ENCODE peak calls at places on chromosomes 13 and 19, in seven cellular contexts. F is OCI-M1; J is GM23248; S is fibroblast of lung; I is upper lobe of right lung; B is iPS-NIHi11; W is activated CD4-positive, alpha-beta T cell treated with anti-CD3 and anti-CD28 coated beads for 4 hours. C is an unnamed sample.

GRCh38 chr19:51490676-51491075 is 10.9 kb downstream of the SIGLEC12 start:
- DNase-seq in I (no peak), J (no peak), F (no peak), B (peak), S (no peak), W (no peak), C (no peak)

GRCh38 chr19:38721977-38722773 is 22.1 kb downstream of the CAPN12 start:
- DNase-seq in I (no peak), W (no peak), B (no peak), S (no peak), J (no peak), F (no peak), C (no peak)

GRCh38 chr13:42001580-42001979 is 40.7 kb upstream of the VWA8 start:
- DNase-seq in B (no peak), J (peak), F (no peak), S (peak), I (peak), W (no peak), C (no peak)

GRCh38 chr13:45521292-45521691 is 56.6 kb downstream of the COG3 start:
- DNase-seq in B (no peak), W (no peak), F (no peak), J (peak), I (no peak), S (peak), C (no peak)

GRCh38 chr13:21216332-21216731 is 39.9 kb downstream of the MRPL57 start:
- DNase-seq in F (no peak), J (peak), W (no peak), B (no peak), S (no peak), I (no peak), C (no peak)

GRCh38 chr13:44159633-44160279 is 213.9 kb upstream of the SERP2 start:
- DNase-seq in F (no peak), J (peak), I (no peak), B (no peak), W (no peak), S (no peak), C (no peak)

GRCh38 chr19:56314018-56314583 is 538 bp downstream of the ZSCAN5A start:
- DNase-seq in S (no peak), W (no peak), I (no peak), J (peak), B (peak), F (no peak), C (no peak)

GRCh38 chr19:9981406-9982260 is 28.7 kb downstream of the COL5A3 start:
- DNase-seq in W (no peak), F (no peak), B (no peak), I (no peak), J (peak), S (no peak), C (no peak)

GRCh38 chr19:1513492-1514294 is 874 bp upstream of the ADAMTSL5 start:
- DNase-seq in W (peak), S (peak), I (peak), F (peak), B (peak), J (peak), C (peak)

GRCh38 chr13:111126509-111126908 is 11.4 kb downstream of the ARHGEF7 start:
- DNase-seq in F (no peak), W (no peak), B (no peak), I (no peak), J (no peak), S (no peak), C (no peak)

GRCh38 chr13:50842711-50843255 is 709 bp downstream of the DLEU7 start:
- DNase-seq in J (no peak), I (no peak), F (no peak), W (no peak), S (no peak), B (no peak), C (no peak)

GRCh38 chr19:38912600-38913514 is 871 bp upstream of the CCER2 start:
- DNase-seq in I (no peak), S (no peak), B (no peak), J (no peak), W (no peak), F (peak), C (no peak)

GRCh38 chr19:49845433-49845832 is 5.5 kb upstream of the PTOV1 start:
- DNase-seq in B (no peak), J (no peak), I (no peak), F (no peak), W (no peak), S (peak), C (no peak)

GRCh38 chr13:26855921-26856320 is 95.3 kb upstream of the GPR12 start:
- DNase-seq in W (no peak), S (no peak), F (no peak), B (no peak), J (no peak), I (no peak), C (no peak)

GRCh38 chr13:112869202-112870061 is 99.6 kb upstream of the MCF2L start:
- DNase-seq in W (no peak), S (peak), J (no peak), I (no peak), B (no peak), F (no peak), C (no peak)

GRCh38 chr19:43997631-43998290 is 5.0 kb upstream of the ZNF230 start:
- DNase-seq in J (peak), W (no peak), I (no peak), F (no peak), B (no peak), S (no peak), C (no peak)

GRCh38 chr13:65063753-65064152 is 2166.4 kb downstream of the PCDH9 start:
- DNase-seq in F (no peak), I (no peak), S (peak), B (no peak), J (peak), W (no peak), C (no peak)

GRCh38 chr19:34345934-34346333 is 19.1 kb upstream of the GPI start:
- DNase-seq in S (peak), I (peak), W (peak), F (peak), B (peak), J (peak), C (peak)

GRCh38 chr19:39997595-39998216 is 846 bp downstream of the ZNF546 start:
- DNase-seq in B (no peak), F (no peak), I (no peak), S (peak), W (no peak), J (peak), C (no peak)

GRCh38 chr13:45875951-45876350 is 24.4 kb upstream of the SIAH3 start:
- DNase-seq in I (no peak), J (no peak), B (no peak), W (no peak), S (no peak), F (no peak), C (no peak)

GRCh38 chr19:44640518-44640917 is 3.2 kb upstream of the PVR start:
- DNase-seq in S (peak), W (no peak), I (no peak), J (peak), B (no peak), F (peak), C (no peak)

GRCh38 chr19:15577184-15577771 is 37.7 kb upstream of the CYP4F8 start:
- DNase-seq in F (no peak), J (no peak), W (no peak), S (no peak), I (no peak), B (no peak), C (no peak)

GRCh38 chr13:24617394-24618218 is 62.6 kb upstream of the ATP12A start:
- DNase-seq in J (no peak), S (no peak), I (no peak), F (no peak), W (no peak), B (no peak), C (no peak)

GRCh38 chr13:106117035-106117434 is 418.4 kb downstream of the EFNB2 start:
- DNase-seq in W (no peak), S (peak), B (no peak), J (peak), I (no peak), F (no peak), C (no peak)

GRCh38 chr19:40165362-40165937 is 25.8 kb upstream of the MAP3K10 start:
- DNase-seq in B (peak), F (peak), S (peak), I (peak), W (peak), J (peak), C (peak)

GRCh38 chr19:29526730-29527499 is 1.1 kb downstream of the VSTM2B start:
- DNase-seq in B (peak), I (peak), J (peak), S (no peak), F (no peak), W (no peak), C (no peak)

GRCh38 chr19:38900816-38901215 is 1.0 kb downstream of the NFKBIB start:
- DNase-seq in W (no peak), B (no peak), I (no peak), J (peak), F (peak), S (no peak), C (no peak)

GRCh38 chr19:49689133-49690072 is at the start of gene ADM5:
- DNase-seq in B (peak), S (no peak), W (peak), I (peak), J (peak), F (no peak), C (peak)

GRCh38 chr13:33743438-33744368 is 74.2 kb upstream of the RFC3 start:
- DNase-seq in B (no peak), S (no peak), I (no peak), J (no peak), W (no peak), F (no peak), C (no peak)

GRCh38 chr13:113299951-113300350 is 2.9 kb downstream of the LAMP1 start:
- DNase-seq in J (peak), F (peak), B (no peak), I (no peak), S (peak), W (no peak), C (no peak)

GRCh38 chr13:80083097-80083429 is 257.9 kb downstream of the SPRY2 start:
- DNase-seq in F (no peak), I (no peak), S (no peak), B (no peak), W (no peak), J (no peak), C (no peak)

GRCh38 chr19:29660835-29661234 is 4.4 kb upstream of the PLEKHF1 start:
- DNase-seq in J (peak), B (no peak), S (no peak), I (peak), F (peak), W (peak), C (no peak)

GRCh38 chr13:39072842-39073241 is 34.6 kb downstream of the NHLRC3 start:
- DNase-seq in F (no peak), B (no peak), I (no peak), W (no peak), J (no peak), S (no peak), C (no peak)

GRCh38 chr13:61770697-61771096 is 355.0 kb upstream of the PCDH20 start:
- DNase-seq in S (no peak), I (no peak), B (peak), J (no peak), F (no peak), W (no peak), C (no peak)

GRCh38 chr19:28500319-28500718 is 712.6 kb downstream of the UQCRFS1 start:
- DNase-seq in J (no peak), B (no peak), F (no peak), I (no peak), W (no peak), S (no peak), C (peak)

GRCh38 chr19:55592391-55593090 is 6.8 kb downstream of the FIZ1 start:
- DNase-seq in F (no peak), S (no peak), I (no peak), J (no peak), W (no peak), B (no peak), C (no peak)